ENCODE peak calls at places on chromosomes 4 and X, in four cellular contexts. One of them, this sample, is unnamed.

GRCh38 chr4:103754844-103755243 is 35.1 kb upstream of the TACR3 start:
- DNase-seq in T-helper 1 cell: no peak
- DNase-seq in foreskin fibroblast: no peak
- DNase-seq in KG1: no peak
- DNase-seq in this sample: no peak

GRCh38 chrX:129581904-129582303 is 41.8 kb downstream of the OCRL start:
- DNase-seq in foreskin fibroblast: no peak
- DNase-seq in KG1: no peak
- DNase-seq in T-helper 1 cell: no peak
- DNase-seq in this sample: no peak

GRCh38 chr4:137677851-137678250 is 145.6 kb upstream of the PCDH18 start:
- DNase-seq in KG1: no peak
- DNase-seq in foreskin fibroblast: no peak
- DNase-seq in T-helper 1 cell: no peak
- DNase-seq in this sample: no peak

GRCh38 chr4:140926672-140927071 is 170.5 kb upstream of the TBC1D9 start:
- DNase-seq in KG1: no peak
- DNase-seq in T-helper 1 cell: no peak
- DNase-seq in foreskin fibroblast: peak; percentile 34
- DNase-seq in this sample: no peak

GRCh38 chr4:40301592-40301991 is 33.5 kb upstream of the CHRNA9 start:
- DNase-seq in T-helper 1 cell: peak; percentile 86
- DNase-seq in KG1: no peak
- DNase-seq in foreskin fibroblast: no peak
- DNase-seq in this sample: peak; percentile 66

GRCh38 chrX:96564595-96564994 is 120.0 kb upstream of the DIAPH2 start:
- DNase-seq in KG1: no peak
- DNase-seq in foreskin fibroblast: no peak
- DNase-seq in T-helper 1 cell: no peak
- DNase-seq in this sample: no peak

GRCh38 chrX:119411959-119412358 is 12.8 kb downstream of the SLC25A43 start:
- DNase-seq in KG1: no peak
- DNase-seq in T-helper 1 cell: no peak
- DNase-seq in foreskin fibroblast: no peak
- DNase-seq in this sample: no peak

GRCh38 chr4:84235545-84235944 is 263.5 kb downstream of the NKX6-1 start:
- DNase-seq in KG1: no peak
- DNase-seq in T-helper 1 cell: no peak
- DNase-seq in foreskin fibroblast: no peak
- DNase-seq in this sample: no peak

GRCh38 chr4:73224886-73225285 is 33.7 kb downstream of the ANKRD17 start:
- DNase-seq in foreskin fibroblast: no peak
- DNase-seq in KG1: no peak
- DNase-seq in T-helper 1 cell: no peak
- DNase-seq in this sample: no peak

GRCh38 chr4:4477391-4477790 is 64.5 kb downstream of the STX18 start:
- DNase-seq in KG1: no peak
- DNase-seq in foreskin fibroblast: no peak
- DNase-seq in T-helper 1 cell: no peak
- DNase-seq in this sample: no peak

GRCh38 chrX:630922-631496 is 418 bp downstream of the SHOX start:
- DNase-seq in T-helper 1 cell: no peak
- DNase-seq in KG1: no peak
- DNase-seq in foreskin fibroblast: no peak
- DNase-seq in this sample: no peak